ENCODE peak calls at places on chromosome 19, in four cellular contexts. A is NT2/D1, W is left lung, T is BE2C. M is an unnamed sample. For H3K4me1, the result is how much of the 10 kb centered on the place peaks cover.

GRCh38 chr19:2160384-2160783 is 3.3 kb upstream of the DOT1L start:
- DNase-seq in A (no peak), W (no peak), T (no peak), M (no peak)

GRCh38 chr19:54172764-54173699 is at the start of gene TMC4:
- DNase-seq in A (no peak), W (peak), T (no peak), M (peak)

GRCh38 chr19:2334426-2334825 is 5.9 kb downstream of the SPPL2B start:
- DNase-seq in A (no peak), W (no peak), T (no peak), M (no peak)

GRCh38 chr19:17794731-17795494 is at the start of gene B3GNT3:
- DNase-seq in A (no peak), W (peak), T (peak), M (peak)

GRCh38 chr19:47272448-47273312 is 2.0 kb upstream of the INAFM1 start:
- DNase-seq in A (no peak), W (peak), T (no peak), M (peak)

GRCh38 chr19:40714519-40715299 is 2.0 kb downstream of the COQ8B start:
- DNase-seq in A (peak), W (peak), T (peak), M (peak)

GRCh38 chr19:1846517-1847205 is 1.6 kb downstream of the REXO1 start:
- DNase-seq in A (no peak), W (peak), T (no peak), M (no peak)

GRCh38 chr19:54448037-54448773 is 794 bp upstream of the LENG8 start:
- DNase-seq in A (no peak), W (peak), T (peak), M (peak)

GRCh38 chr19:30391052-30391451 is 18.9 kb downstream of the ZNF536 start:
- DNase-seq in A (no peak), W (no peak), T (no peak), M (no peak)

GRCh38 chr19:31781542-31781941 is 432.3 kb upstream of the TSHZ3 start:
- DNase-seq in A (no peak), W (no peak), T (no peak), M (no peak)

GRCh38 chr19:39407644-39408391 is 1.2 kb downstream of the ZFP36 start:
- DNase-seq in A (no peak), W (peak), T (no peak), M (peak)

GRCh38 chr19:39518458-39518857 is 3.5 kb downstream of the SELENOV start:
- DNase-seq in A (no peak), W (no peak), T (no peak), M (no peak)

GRCh38 chr19:5850743-5851293 is 431 bp downstream of the FUT3 start:
- DNase-seq in A (no peak), W (no peak), T (no peak), M (peak)

GRCh38 chr19:35856546-35857149 is at the start of gene KIRREL2:
- DNase-seq in A (no peak), W (peak), T (peak), M (no peak)

GRCh38 chr19:10975374-10976036 is 14.7 kb downstream of the SMARCA4 start:
- DNase-seq in A (no peak), W (no peak), T (no peak), M (no peak)

GRCh38 chr19:16599655-16600346 is 27.6 kb upstream of the SLC35E1 start:
- DNase-seq in A (no peak), W (peak), T (peak), M (no peak)

GRCh38 chr19:35805518-35806102 is 7.0 kb downstream of the PRODH2 start:
- DNase-seq in A (no peak), W (no peak), T (no peak), M (no peak)

GRCh38 chr19:18443831-18444230 is 5.9 kb upstream of the ISYNA1 start:
- DNase-seq in A (no peak), W (no peak), T (no peak), M (no peak)

GRCh38 chr19:18322318-18322758 is 538 bp downstream of the LSM4 start:
- DNase-seq in A (no peak), W (no peak), T (peak), M (peak)

GRCh38 chr19:16585808-16586476 is 13.7 kb upstream of the SLC35E1 start:
- DNase-seq in A (no peak), W (peak), T (no peak), M (no peak)

GRCh38 chr19:50427997-50428425 is 4.7 kb upstream of the MYBPC2 start:
- DNase-seq in A (no peak), W (peak), T (no peak), M (peak)

GRCh38 chr19:41882568-41883462 is at the start of gene ARHGEF1:
- DNase-seq in A (no peak), W (peak), T (no peak), M (peak)

GRCh38 chr19:41879670-41880328 is 2.7 kb downstream of the CD79A start:
- DNase-seq in A (no peak), W (no peak), T (no peak), M (no peak)

GRCh38 chr19:41879080-41879479 is 2.0 kb downstream of the CD79A start:
- DNase-seq in A (no peak), W (no peak), T (no peak), M (no peak)

GRCh38 chr19:41877916-41878905 is 1.1 kb downstream of the CD79A start:
- DNase-seq in A (no peak), W (no peak), T (no peak), M (no peak)

GRCh38 chr19:41880329-41880708 is 2.7 kb upstream of the ARHGEF1 start:
- DNase-seq in A (no peak), W (no peak), T (no peak), M (no peak)
- H3K4me1 ChIP-seq in A (under half), W (under half), T (under half), M (under half)

DNA sequence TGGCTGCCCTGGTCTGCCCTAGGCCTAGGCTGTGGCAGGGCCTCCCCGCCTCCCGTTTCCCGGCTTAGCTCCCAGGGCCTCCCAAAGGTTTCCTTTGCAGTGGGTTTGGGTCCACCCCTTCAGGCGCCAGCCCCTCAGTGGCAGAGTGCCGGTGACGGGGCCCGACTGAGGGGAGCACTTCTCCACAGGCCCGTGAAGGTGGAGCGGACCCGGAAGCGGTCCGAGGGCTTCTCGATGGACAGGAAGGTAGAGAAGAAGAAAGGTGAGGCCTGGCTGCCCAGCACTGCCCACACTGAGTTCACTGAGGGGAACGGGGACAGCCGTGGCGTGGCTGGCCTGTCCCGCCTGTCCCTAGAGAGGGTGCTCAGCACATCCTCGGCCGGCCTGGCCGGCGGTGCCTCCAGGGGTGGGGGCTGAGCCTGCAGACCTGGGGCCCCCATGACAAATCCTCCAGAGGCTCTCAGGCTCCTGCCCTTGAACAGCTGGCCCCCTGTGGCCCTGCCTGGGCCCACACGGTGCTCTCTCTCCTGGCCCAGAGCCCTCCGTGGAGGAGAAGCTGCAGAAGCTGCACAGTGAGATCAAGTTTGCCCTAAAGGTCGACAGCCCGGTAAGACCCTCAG is 20.4 kb downstream of the PLIN4 start:
- DNase-seq in A (no peak), W (no peak), T (no peak), M (no peak)
- H3K4me1 ChIP-seq in A (under half), W (under half), T (under half), M (under half)

DNA sequence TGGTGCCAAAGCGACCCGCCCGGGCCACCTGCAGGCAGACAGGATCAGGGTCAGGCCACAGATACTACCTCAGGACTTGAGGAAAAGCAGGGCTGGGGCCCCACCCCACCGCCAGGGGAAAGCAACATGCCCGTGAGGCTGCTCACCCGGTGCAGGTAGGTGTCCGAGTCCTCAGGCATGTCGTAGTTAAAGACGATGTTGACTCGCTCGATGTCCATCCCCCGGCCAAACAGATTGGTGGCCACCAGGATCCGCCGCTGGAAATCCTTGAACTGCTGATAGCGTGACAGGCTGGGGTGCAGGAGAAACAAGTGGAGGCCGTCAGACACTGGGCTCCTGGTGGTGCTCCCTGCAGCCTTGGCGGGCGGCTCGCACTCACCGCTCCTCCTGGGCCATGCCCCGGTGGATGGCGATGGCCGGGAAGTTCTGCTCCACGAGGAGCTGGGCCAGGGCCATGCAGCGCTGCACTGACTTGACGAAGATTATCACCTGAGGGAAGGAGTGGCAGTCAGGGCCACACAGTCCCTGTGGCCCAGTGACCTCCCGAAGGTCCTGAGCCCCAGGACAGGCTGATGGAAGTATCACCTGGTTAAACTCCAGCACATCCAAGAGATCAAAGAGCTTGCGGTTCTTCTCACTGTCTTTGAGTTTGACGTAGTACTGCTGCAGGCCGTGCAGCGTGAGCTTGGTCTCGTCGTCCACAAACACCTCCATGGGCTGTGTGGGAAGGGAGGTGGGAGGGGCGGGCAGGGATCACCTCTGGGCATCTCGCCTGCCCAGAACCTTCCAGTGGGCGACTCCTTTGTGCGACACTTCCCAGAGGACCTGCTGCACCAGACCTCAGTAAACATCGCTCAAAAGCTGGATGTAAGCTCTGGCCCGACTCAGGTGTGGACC is 9.7 kb downstream of the DDX39A start:
- DNase-seq in A (no peak), W (no peak), T (no peak), M (no peak)
- H3K4me1 ChIP-seq in A (under half), W (under half), T (under half), M (under half)

GRCh38 chr19:13298565-13299481 is 148.6 kb downstream of the IER2 start:
- DNase-seq in A (no peak), W (peak), T (no peak), M (no peak)
- H3K4me1 ChIP-seq in A (under half), W (under half), T (under half), M (under half)

DNA sequence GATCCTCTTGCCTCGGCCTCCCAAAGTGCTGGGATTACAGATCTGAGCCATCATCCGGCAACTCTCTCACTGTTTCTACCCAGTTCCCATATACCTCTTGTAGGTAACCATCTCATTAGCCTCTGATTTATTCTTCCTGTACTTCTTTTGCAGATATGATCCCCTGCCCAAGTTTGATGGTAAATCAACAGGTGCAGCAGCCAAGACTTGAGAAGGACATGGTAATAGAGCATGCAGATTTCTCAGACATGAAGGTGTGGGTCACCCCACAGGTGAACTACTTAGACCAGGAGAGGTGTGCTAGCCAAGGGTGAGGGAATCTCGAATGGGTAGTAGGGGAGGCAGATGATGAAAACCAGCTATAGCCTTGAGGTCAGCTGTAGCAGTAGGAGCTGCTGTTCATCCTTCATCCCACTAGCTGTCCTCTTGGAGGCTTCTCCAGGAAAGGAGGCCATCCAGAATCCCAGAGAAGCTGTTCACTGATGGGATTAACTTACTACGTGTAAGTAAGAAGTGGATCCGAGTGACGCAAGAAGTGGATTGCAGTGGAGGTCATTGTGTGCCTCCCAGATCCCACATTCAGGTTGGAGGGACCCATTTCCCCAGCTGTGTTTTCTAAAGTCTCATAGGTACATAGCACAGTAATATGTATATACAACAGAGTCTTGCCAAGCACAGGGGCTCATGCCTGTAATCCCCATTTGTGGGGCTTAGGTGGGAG is 10.8 kb upstream of the CEBPG start:
- DNase-seq in A (no peak), W (no peak), T (no peak), M (no peak)
- H3K4me1 ChIP-seq in A (under half), W (under half), T (under half), M (under half)